ENCODE peak calls at places on chromosomes 13 and 19, in nine cellular contexts. I is RWPE1; T is T-helper 9 cell; B is HCT116; G is GM12865; H is endothelial cell of umbilical vein; P is CD8-positive, alpha-beta T cell; Y is transverse colon; M is naive thymus-derived CD8-positive, alpha-beta T cell. L is an unnamed sample.

GRCh38 chr13:20567881-20568528 is 1.0 kb downstream of the IFT88 start:
- DNase-seq in I (no peak), T (no peak), B (no peak), G (no peak), H (peak; percentile 20), P (no peak), Y (no peak), M (no peak), L (no peak)

GRCh38 chr13:110554227-110554836 is 7.2 kb downstream of the RAB20 start:
- DNase-seq in I (no peak), T (no peak), B (no peak), G (no peak), H (no peak), P (no peak), Y (no peak), M (no peak), L (no peak)

GRCh38 chr19:48499352-48500090 is 12.1 kb downstream of the LMTK3 start:
- DNase-seq in I (no peak), T (no peak), B (no peak), G (no peak), H (no peak), P (no peak), Y (no peak), M (no peak), L (no peak)

GRCh38 chr19:19460258-19460731 is 54.8 kb downstream of the GATAD2A start:
- DNase-seq in I (no peak), T (peak; percentile 20), B (no peak), G (no peak), H (no peak), P (no peak), Y (no peak), M (peak; percentile 8), L (peak; percentile 28)

GRCh38 chr19:54207908-54208783 is 7.5 kb downstream of the RPS9 start:
- DNase-seq in I (no peak), T (no peak), B (no peak), G (peak; percentile 82), H (peak; percentile 48), P (peak; percentile 29), Y (peak; percentile 72), M (peak; percentile 45), L (no peak)

GRCh38 chr13:67230774-67231480 is 791 bp upstream of the PCDH9 start:
- DNase-seq in I (peak; percentile 44), T (peak; percentile 2), B (no peak), G (peak; percentile 36), H (peak; percentile 73), P (peak; percentile 24), Y (peak; percentile 39), M (peak; percentile 22), L (no peak)

GRCh38 chr13:107421951-107422350 is 793.4 kb downstream of the LIG4 start:
- DNase-seq in I (no peak), T (no peak), B (no peak), G (no peak), H (no peak), P (no peak), Y (no peak), M (no peak), L (no peak)

GRCh38 chr19:16019691-16020448 is 56.4 kb upstream of the TPM4 start:
- DNase-seq in I (no peak), T (no peak), B (no peak), G (no peak), H (no peak), P (no peak), Y (no peak), M (no peak), L (no peak)

GRCh38 chr19:44912854-44913253 is 1.6 kb upstream of the APOC1 start:
- DNase-seq in I (no peak), T (no peak), B (no peak), G (no peak), H (no peak), P (no peak), Y (peak; percentile 44), M (no peak), L (no peak)

GRCh38 chr13:51315658-51316057 is 23.8 kb upstream of the SERPINE3 start:
- DNase-seq in I (no peak), T (no peak), B (no peak), G (no peak), H (no peak), P (no peak), Y (no peak), M (no peak), L (no peak)

GRCh38 chr13:97429681-97430081 is 4.3 kb upstream of the RAP2A start:
- DNase-seq in I (no peak), T (no peak), B (no peak), G (no peak), H (no peak), P (no peak), Y (no peak), M (no peak), L (no peak)

GRCh38 chr13:55263045-55263444 is 1877.7 kb upstream of the PRR20A start:
- DNase-seq in I (no peak), T (no peak), B (no peak), G (no peak), H (no peak), P (no peak), Y (no peak), M (no peak), L (no peak)

GRCh38 chr13:60335531-60335930 is 61.5 kb upstream of the TDRD3 start:
- DNase-seq in I (no peak), T (no peak), B (no peak), G (no peak), H (peak; percentile 37), P (no peak), Y (no peak), M (no peak), L (no peak)

GRCh38 chr13:46640843-46641242 is 87.9 kb downstream of the LRCH1 start:
- DNase-seq in I (peak; percentile 12), T (no peak), B (no peak), G (no peak), H (peak; percentile 24), P (no peak), Y (no peak), M (no peak), L (no peak)

GRCh38 chr13:37209621-37210020 is 104.2 kb upstream of the CSNK1A1L start:
- DNase-seq in I (no peak), T (no peak), B (no peak), G (no peak), H (no peak), P (no peak), Y (no peak), M (no peak), L (no peak)

GRCh38 chr19:10120538-10121198 is 969 bp upstream of the EIF3G start:
- DNase-seq in I (peak; percentile 74), T (no peak), B (no peak), G (no peak), H (peak; percentile 40), P (no peak), Y (no peak), M (no peak), L (no peak)

GRCh38 chr13:34037636-34038325 is 219.8 kb downstream of the RFC3 start:
- DNase-seq in I (no peak), T (no peak), B (no peak), G (peak; percentile 36), H (no peak), P (no peak), Y (no peak), M (no peak), L (no peak)

GRCh38 chr19:3336680-3337523 is 29.5 kb upstream of the NFIC start:
- DNase-seq in I (no peak), T (no peak), B (no peak), G (no peak), H (peak; percentile 33), P (no peak), Y (peak; percentile 94), M (no peak), L (no peak)

GRCh38 chr13:81031996-81032395 is 691.1 kb upstream of the SPRY2 start:
- DNase-seq in I (no peak), T (no peak), B (no peak), G (no peak), H (no peak), P (no peak), Y (no peak), M (no peak), L (no peak)

GRCh38 chr13:78382481-78382880 is 220.9 kb downstream of the POU4F1 start:
- DNase-seq in I (no peak), T (no peak), B (no peak), G (no peak), H (no peak), P (no peak), Y (no peak), M (no peak), L (no peak)

GRCh38 chr19:51469629-51470028 is 8.7 kb upstream of the CEACAM18 start:
- DNase-seq in I (no peak), T (no peak), B (no peak), G (no peak), H (no peak), P (no peak), Y (no peak), M (no peak), L (no peak)

GRCh38 chr19:5157186-5157585 is 183.4 kb downstream of the PTPRS start:
- DNase-seq in I (no peak), T (no peak), B (no peak), G (no peak), H (no peak), P (no peak), Y (no peak), M (no peak), L (no peak)

L was measured in effector memory CD4-positive, alpha-beta T cell.